ENCODE peak calls at places on chromosomes 7 and 10, in eight cellular contexts. U is Peyer's patch, Z is fibroblast of mammary gland, C is cardiac muscle cell, S is astrocyte of the spinal cord, A is testis, X is foreskin fibroblast, O is ascending aorta. D is an unnamed sample.
A peak's percentile ranks its signal among the peaks of the same experiment; 100 is the strongest.

GRCh38 chr7:154869436-154869835 is 133.5 kb downstream of the PAXIP1 start:
- DNase-seq in U (no peak), Z (no peak), C (no peak), S (no peak), A (no peak), X (no peak), O (no peak), D (no peak)

GRCh38 chr7:44637788-44638594 is 31.6 kb downstream of the OGDH start:
- DNase-seq in U (peak; percentile 91), Z (peak; percentile 98), C (no peak), S (peak; percentile 81), A (no peak), X (peak; percentile 93), O (peak; percentile 49), D (peak; percentile 97)

GRCh38 chr7:56105508-56105907 is 768 bp downstream of the CHCHD2 start:
- DNase-seq in U (peak; percentile 56), Z (peak; percentile 93), C (no peak), S (peak; percentile 79), A (peak; percentile 53), X (peak; percentile 79), O (no peak), D (peak; percentile 86)

GRCh38 chr7:95955748-95956147 is 183.4 kb downstream of the DYNC1I1 start:
- DNase-seq in U (no peak), Z (no peak), C (no peak), S (no peak), A (no peak), X (no peak), O (no peak), D (no peak)

GRCh38 chr7:55052081-55052480 is 33.3 kb downstream of the EGFR start:
- DNase-seq in U (no peak), Z (peak; percentile 94), C (no peak), S (peak; percentile 74), A (no peak), X (peak; percentile 89), O (no peak), D (peak; percentile 69)

GRCh38 chr10:102395677-102396197 is at the start of gene NFKB2:
- DNase-seq in U (no peak), Z (peak; percentile 76), C (no peak), S (no peak), A (no peak), X (no peak), O (no peak), D (no peak)

GRCh38 chr7:158043461-158044155 is 544.0 kb downstream of the PTPRN2 start:
- DNase-seq in U (peak; percentile 17), Z (no peak), C (no peak), S (no peak), A (no peak), X (no peak), O (no peak), D (no peak)

GRCh38 chr10:88117869-88118632 is 254.6 kb downstream of the PTEN start:
- DNase-seq in U (peak; percentile 59), Z (no peak), C (peak; percentile 45), S (no peak), A (no peak), X (no peak), O (no peak), D (peak; percentile 18)

GRCh38 chr10:44253769-44254462 is 131.0 kb downstream of the CXCL12 start:
- DNase-seq in U (no peak), Z (peak; percentile 93), C (no peak), S (peak; percentile 20), A (peak; percentile 70), X (peak; percentile 59), O (no peak), D (peak; percentile 8)

GRCh38 chr10:14384915-14385314 is 54.2 kb upstream of the FRMD4A start:
- DNase-seq in U (no peak), Z (no peak), C (no peak), S (no peak), A (no peak), X (no peak), O (no peak), D (peak; percentile 50)

GRCh38 chr7:133246558-133246957 is 6.3 kb upstream of the EXOC4 start:
- DNase-seq in U (no peak), Z (no peak), C (no peak), S (no peak), A (no peak), X (no peak), O (no peak), D (no peak)

GRCh38 chr7:90250601-90251303 is 5.8 kb downstream of the CFAP69 start:
- DNase-seq in U (no peak), Z (peak; percentile 88), C (no peak), S (peak; percentile 10), A (no peak), X (peak; percentile 72), O (no peak), D (peak; percentile 7)

GRCh38 chr10:124588736-124589451 is 127.3 kb downstream of the LHPP start:
- DNase-seq in U (peak; percentile 70), Z (peak; percentile 33), C (peak; percentile 73), S (no peak), A (peak; percentile 78), X (peak; percentile 7), O (no peak), D (peak; percentile 24)

GRCh38 chr7:1968397-1969111 is 264.2 kb downstream of the MAD1L1 start:
- DNase-seq in U (no peak), Z (no peak), C (no peak), S (no peak), A (no peak), X (no peak), O (no peak), D (no peak)

GRCh38 chr10:52541082-52541481 is 227.0 kb downstream of the DKK1 start:
- DNase-seq in U (no peak), Z (peak; percentile 80), C (no peak), S (no peak), A (no peak), X (peak; percentile 82), O (no peak), D (peak; percentile 27)

DNA sequence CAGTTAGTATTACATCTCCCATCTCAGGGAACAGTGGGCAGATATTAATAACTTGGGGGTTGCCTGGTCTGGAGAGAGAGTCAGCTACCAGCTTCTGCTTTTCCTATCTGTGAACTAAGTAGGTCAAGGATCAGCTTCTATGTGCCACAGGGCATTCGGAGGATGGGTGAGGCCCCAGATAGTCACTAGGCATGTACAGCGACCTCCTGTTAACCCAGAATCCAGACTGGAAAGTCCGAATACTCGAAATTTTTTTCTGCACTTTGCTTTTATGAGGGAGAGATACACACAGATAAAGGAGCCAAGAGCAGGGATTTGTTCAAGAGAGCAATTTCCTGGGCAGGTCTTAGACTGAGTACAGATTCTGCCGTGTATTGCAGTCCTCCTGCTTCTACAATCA is 54.1 kb downstream of the EMX2 start:
- DNase-seq in U (no peak), Z (no peak), C (no peak), S (no peak), A (no peak), X (no peak), O (no peak), D (no peak)
- TF ChIP-seq CTCF in U (no peak), Z (no peak), C (no peak), S (no peak), A (no peak), X (no peak), O (no peak), D (no peak)

GRCh38 chr7:87067788-87068187 is 8.3 kb upstream of the ELAPOR2 start:
- DNase-seq in U (no peak), Z (no peak), C (no peak), S (no peak), A (no peak), X (no peak), O (no peak), D (no peak)
- H3K4me3 ChIP-seq in U (no peak overlapping the region), Z (no peak overlapping the region), C (no peak overlapping the region), S (no peak overlapping the region), A (no peak overlapping the region), X (no peak overlapping the region), O (no peak overlapping the region), D (no peak overlapping the region)

GRCh38 chr7:100825215-100825671 is 2.1 kb downstream of the EPHB4 start:
- DNase-seq in U (no peak), Z (no peak), C (peak; percentile 26), S (no peak), A (no peak), X (peak; percentile 18), O (no peak), D (peak; percentile 37)

GRCh38 chr7:100829150-100829716 is 1.9 kb upstream of the EPHB4 start:
- DNase-seq in U (no peak), Z (no peak), C (peak; percentile 35), S (no peak), A (no peak), X (no peak), O (no peak), D (no peak)

GRCh38 chr7:100825760-100826545 is 1.4 kb downstream of the EPHB4 start:
- DNase-seq in U (no peak), Z (peak; percentile 57), C (peak; percentile 53), S (peak; percentile 50), A (no peak), X (peak; percentile 56), O (no peak), D (peak; percentile 50)

GRCh38 chr7:100826546-100827329 is 585 bp downstream of the EPHB4 start:
- DNase-seq in U (no peak), Z (no peak), C (peak; percentile 16), S (no peak), A (no peak), X (no peak), O (no peak), D (peak; percentile 24)

GRCh38 chr7:100827330-100828226 is at the start of gene EPHB4:
- DNase-seq in U (peak; percentile 78), Z (peak; percentile 74), C (peak; percentile 94), S (peak; percentile 91), A (peak; percentile 92), X (peak; percentile 85), O (no peak), D (peak; percentile 83)
- TF ChIP-seq CTCF in U (no peak), Z (peak; percentile 47), C (peak; percentile 62), S (peak; percentile 68), A (no peak), X (peak; percentile 65), O (no peak), D (peak; percentile 6)

DNA sequence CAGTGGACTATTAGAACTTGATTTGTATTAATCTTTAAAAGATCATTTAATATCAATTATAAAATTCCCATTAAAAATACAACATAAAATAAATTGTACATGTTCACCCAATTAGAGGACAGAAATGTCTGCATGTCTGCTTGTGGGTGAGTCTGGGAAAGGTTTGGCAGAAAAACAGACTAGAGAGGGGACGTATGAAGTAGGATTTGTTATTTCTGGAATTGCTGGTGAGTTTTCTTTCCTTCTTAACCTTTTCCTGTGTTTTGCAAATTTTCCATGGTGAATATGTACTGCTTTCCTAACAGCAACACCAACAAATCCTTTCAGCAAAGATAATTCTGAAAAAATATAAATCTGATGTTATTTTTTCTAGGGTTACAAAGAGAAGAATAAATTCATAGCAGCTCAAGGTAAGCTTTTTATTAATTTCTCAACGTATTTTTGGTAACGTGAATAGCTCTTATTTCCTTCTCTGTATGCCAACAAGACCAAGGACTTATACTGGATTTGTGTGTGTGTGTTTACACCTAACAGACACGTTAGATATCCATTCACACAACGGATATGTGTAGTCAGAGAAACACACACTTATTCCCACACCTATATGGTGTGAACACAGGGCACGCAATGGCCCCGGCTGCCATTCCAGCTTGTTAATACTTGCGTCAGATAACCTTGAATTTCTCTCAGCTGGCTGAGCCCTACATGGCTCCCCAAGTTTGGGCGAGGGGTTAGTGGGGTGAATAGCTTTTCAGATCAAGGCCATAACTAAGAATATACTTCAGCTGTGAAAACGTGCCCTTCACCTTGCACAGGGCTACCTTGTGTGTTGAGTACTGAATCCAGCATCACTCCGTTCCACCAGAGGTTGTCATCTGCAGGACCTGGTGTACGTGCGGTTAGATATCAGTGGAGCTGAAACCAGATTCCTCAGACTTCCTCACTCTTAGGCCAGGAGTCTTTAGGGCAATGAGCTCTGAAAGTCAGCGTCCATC is 64.6 kb downstream of the MKI67 start:
- DNase-seq in U (peak; percentile 18), Z (no peak), C (no peak), S (no peak), A (no peak), X (no peak), O (no peak), D (no peak)
- H3K4me3 ChIP-seq in U (no peak overlapping the region), Z (no peak overlapping the region), C (no peak overlapping the region), S (no peak overlapping the region), A (no peak overlapping the region), X (no peak overlapping the region), O (no peak overlapping the region), D (no peak overlapping the region)

D was measured in epithelial cell of esophagus.